ENCODE peak calls at places on chromosome 15, in nine cellular contexts. E, T, J, G, N, K, V, Z and L are unnamed samples. For H3K27me3, the result is how much of the 10 kb centered on the place peaks cover.

GRCh38 chr15:63611217-63611616 is 14.0 kb downstream of the FBXL22 start:
- DNase-seq in E (no peak), T (no peak), J (no peak), G (no peak), N (no peak), K (no peak), V (no peak), Z (no peak), L (no peak)

GRCh38 chr15:73075151-73075859 is 23.0 kb downstream of the NEO1 start:
- DNase-seq in E (no peak), T (no peak), J (no peak), G (no peak), N (no peak), K (peak), V (no peak), Z (no peak), L (no peak)

GRCh38 chr15:77821188-77821958 is 188.7 kb upstream of the LINGO1 start:
- DNase-seq in E (no peak), T (no peak), J (no peak), G (no peak), N (peak), K (peak), V (peak), Z (peak), L (peak)

GRCh38 chr15:63698731-63699130 is 101.5 kb downstream of the FBXL22 start:
- DNase-seq in E (no peak), T (no peak), J (no peak), G (no peak), N (no peak), K (no peak), V (no peak), Z (no peak), L (no peak)

GRCh38 chr15:74958320-74958907 is 1.8 kb upstream of the RPP25 start:
- DNase-seq in E (peak), T (no peak), J (peak), G (no peak), N (peak), K (no peak), V (no peak), Z (peak), L (peak)

GRCh38 chr15:29568840-29569532 is 253.3 kb downstream of the TJP1 start:
- DNase-seq in E (no peak), T (no peak), J (no peak), G (no peak), N (no peak), K (peak), V (peak), Z (peak), L (no peak)

GRCh38 chr15:100928632-100929280 is 9.6 kb downstream of the LRRK1 start:
- DNase-seq in E (no peak), T (no peak), J (no peak), G (no peak), N (no peak), K (no peak), V (no peak), Z (no peak), L (no peak)

GRCh38 chr15:75195122-75195765 is 6.4 kb upstream of the C15orf39 start:
- DNase-seq in E (peak), T (peak), J (no peak), G (peak), N (no peak), K (peak), V (no peak), Z (peak), L (no peak)

GRCh38 chr15:42919794-42920280 is 741 bp downstream of the TTBK2 start:
- DNase-seq in E (no peak), T (peak), J (no peak), G (no peak), N (no peak), K (peak), V (peak), Z (peak), L (no peak)

GRCh38 chr15:98861188-98861587 is 146.4 kb downstream of the PGPEP1L start:
- DNase-seq in E (no peak), T (no peak), J (no peak), G (no peak), N (no peak), K (no peak), V (no peak), Z (no peak), L (no peak)

GRCh38 chr15:53256043-53256442 is 465.9 kb upstream of the ONECUT1 start:
- DNase-seq in E (no peak), T (no peak), J (no peak), G (no peak), N (no peak), K (no peak), V (no peak), Z (no peak), L (no peak)

GRCh38 chr15:84816694-84817460 is at the start of gene ALPK3:
- DNase-seq in E (no peak), T (no peak), J (peak), G (peak), N (peak), K (peak), V (no peak), Z (peak), L (peak)

GRCh38 chr15:88166330-88166993 is 90.1 kb downstream of the NTRK3 start:
- DNase-seq in E (no peak), T (no peak), J (no peak), G (no peak), N (no peak), K (peak), V (peak), Z (peak), L (peak)

GRCh38 chr15:85545757-85546156 is 165.4 kb downstream of the AKAP13 start:
- DNase-seq in E (no peak), T (no peak), J (no peak), G (no peak), N (no peak), K (no peak), V (no peak), Z (no peak), L (no peak)

GRCh38 chr15:97561529-97561928 is 399.0 kb upstream of the ARRDC4 start:
- DNase-seq in E (no peak), T (no peak), J (no peak), G (no peak), N (no peak), K (no peak), V (peak), Z (no peak), L (no peak)

GRCh38 chr15:64029111-64029510 is 17.2 kb downstream of the DAPK2 start:
- DNase-seq in E (no peak), T (no peak), J (no peak), G (no peak), N (no peak), K (no peak), V (no peak), Z (no peak), L (no peak)

GRCh38 chr15:70096975-70097336 is 761 bp downstream of the TLE3 start:
- DNase-seq in E (no peak), T (no peak), J (no peak), G (no peak), N (no peak), K (peak), V (peak), Z (peak), L (no peak)

GRCh38 chr15:71449363-71449762 is 334.1 kb downstream of the THSD4 start:
- DNase-seq in E (no peak), T (no peak), J (no peak), G (no peak), N (no peak), K (no peak), V (no peak), Z (no peak), L (no peak)

GRCh38 chr15:90648137-90649070 is 68.7 kb upstream of the BLM start:
- DNase-seq in E (no peak), T (peak), J (peak), G (peak), N (peak), K (peak), V (peak), Z (peak), L (peak)

GRCh38 chr15:51775967-51776816 is 24.8 kb downstream of the TMOD2 start:
- DNase-seq in E (no peak), T (peak), J (no peak), G (peak), N (no peak), K (peak), V (peak), Z (peak), L (no peak)

GRCh38 chr15:58154769-58155168 is 16.6 kb downstream of the AQP9 start:
- DNase-seq in E (no peak), T (no peak), J (no peak), G (no peak), N (no peak), K (no peak), V (no peak), Z (no peak), L (no peak)

GRCh38 chr15:79593119-79593869 is 161.2 kb downstream of the MINAR1 start:
- DNase-seq in E (no peak), T (no peak), J (no peak), G (no peak), N (no peak), K (peak), V (no peak), Z (peak), L (no peak)

GRCh38 chr15:33283603-33284002 is 27.2 kb upstream of the RYR3 start:
- DNase-seq in E (no peak), T (no peak), J (no peak), G (no peak), N (no peak), K (no peak), V (no peak), Z (no peak), L (no peak)

GRCh38 chr15:78455749-78456148 is 17.7 kb downstream of the IREB2 start:
- DNase-seq in E (no peak), T (no peak), J (peak), G (no peak), N (peak), K (peak), V (no peak), Z (no peak), L (no peak)

GRCh38 chr15:96693515-96693914 is 363.0 kb downstream of the NR2F2 start:
- DNase-seq in E (no peak), T (no peak), J (no peak), G (no peak), N (no peak), K (no peak), V (no peak), Z (no peak), L (no peak)

GRCh38 chr15:26287381-26287780 is 424.3 kb upstream of the ATP10A start:
- DNase-seq in E (no peak), T (no peak), J (no peak), G (no peak), N (no peak), K (no peak), V (no peak), Z (no peak), L (no peak)

GRCh38 chr15:81030368-81030739 is 29.6 kb downstream of the TLNRD1 start:
- DNase-seq in E (no peak), T (no peak), J (no peak), G (no peak), N (no peak), K (no peak), V (no peak), Z (no peak), L (no peak)
- H3K27ac ChIP-seq in E (peak), T (no peak), J (no peak), G (no peak), N (no peak), K (no peak), V (no peak), Z (no peak), L (no peak)

DNA sequence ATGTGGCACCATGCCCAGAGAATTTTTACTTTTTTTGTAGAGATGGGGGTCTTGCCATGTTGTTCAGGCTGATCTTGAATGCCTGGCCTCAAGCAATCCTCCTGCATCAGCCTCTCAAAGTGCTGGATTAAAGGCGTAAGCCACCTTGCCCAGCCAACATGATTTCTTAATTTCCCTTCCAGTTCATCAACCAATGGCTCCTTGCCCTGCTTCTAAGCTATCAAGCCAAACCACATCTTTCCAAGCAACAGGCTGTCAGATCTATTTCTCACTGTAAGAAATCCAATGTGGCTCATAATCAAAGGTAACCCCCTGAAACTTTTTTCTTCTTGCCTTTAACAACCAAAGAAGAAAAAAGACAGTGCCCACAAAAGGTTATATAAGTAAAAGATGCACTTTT is 204.2 kb upstream of the ICE2 start:
- DNase-seq in E (no peak), T (no peak), J (no peak), G (no peak), N (no peak), K (peak), V (no peak), Z (no peak), L (no peak)
- H3K27me3 ChIP-seq in E (under half), T (under half), J (under half), G (under half), N (under half), K (under half), V (under half), Z (under half), L (under half)

GRCh38 chr15:49328941-49329340 is 94.1 kb upstream of the FGF7 start:
- DNase-seq in E (no peak), T (no peak), J (no peak), G (no peak), N (no peak), K (no peak), V (no peak), Z (no peak), L (no peak)
- H3K27ac ChIP-seq in E (no peak), T (no peak), J (no peak), G (no peak), N (no peak), K (no peak), V (no peak), Z (no peak), L (no peak)

DNA sequence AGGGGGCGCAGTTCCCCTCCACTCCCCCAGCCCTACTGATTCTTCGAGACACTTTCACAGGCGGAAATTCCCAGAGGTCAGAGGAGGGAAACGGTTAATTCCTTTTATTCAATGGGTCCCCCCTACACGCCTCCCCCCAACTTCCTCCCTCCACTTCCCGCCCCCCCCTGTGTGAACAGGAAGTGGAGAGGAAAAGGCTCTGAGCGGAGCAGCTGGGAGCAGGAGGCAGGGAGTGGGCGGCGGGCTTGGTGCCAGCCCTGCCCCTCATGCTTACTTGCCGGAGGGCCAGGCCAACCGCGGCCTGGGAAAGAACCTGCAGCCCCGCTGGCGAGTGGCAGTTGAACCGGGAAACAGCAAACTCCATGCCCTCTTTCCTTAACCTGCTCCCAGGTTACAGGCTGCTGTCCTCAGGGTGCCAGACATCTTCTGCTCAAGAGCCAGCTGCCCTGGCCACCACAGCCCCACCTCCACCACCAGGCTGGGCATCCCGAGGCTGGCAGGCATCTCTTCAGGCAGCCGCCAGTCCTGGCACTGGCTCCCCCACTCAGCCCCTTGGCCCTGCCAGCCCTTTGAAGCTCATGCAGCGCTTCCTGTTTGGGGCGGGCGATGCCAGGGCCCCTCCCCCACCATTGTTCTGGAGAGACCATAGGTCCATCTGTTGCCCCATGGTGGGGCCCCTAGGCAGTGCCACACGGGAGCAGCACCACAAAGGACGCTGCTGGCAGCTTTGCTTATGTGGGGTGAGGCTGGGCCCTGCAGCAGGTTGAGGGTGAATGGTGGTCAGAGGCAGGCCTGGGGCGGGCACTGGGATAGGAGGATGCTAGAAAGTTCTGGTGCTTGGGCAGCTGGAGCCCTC is 12.9 kb downstream of the VPS18 start:
- DNase-seq in E (peak), T (no peak), J (no peak), G (no peak), N (peak), K (peak), V (no peak), Z (no peak), L (no peak)
- H3K27me3 ChIP-seq in E (under half), T (under half), J (under half), G (under half), N (under half), K (under half), V (under half), Z (under half), L (under half)

GRCh38 chr15:95604634-95605036 is 725.9 kb upstream of the NR2F2 start:
- DNase-seq in E (no peak), T (peak), J (no peak), G (peak), N (no peak), K (peak), V (no peak), Z (no peak), L (no peak)

GRCh38 chr15:95608371-95608770 is 722.1 kb upstream of the NR2F2 start:
- DNase-seq in E (no peak), T (no peak), J (no peak), G (no peak), N (no peak), K (no peak), V (no peak), Z (no peak), L (no peak)

GRCh38 chr15:95603802-95604201 is 726.7 kb upstream of the NR2F2 start:
- DNase-seq in E (no peak), T (no peak), J (no peak), G (no peak), N (no peak), K (no peak), V (no peak), Z (no peak), L (no peak)

GRCh38 chr15:95606551-95606950 is 723.9 kb upstream of the NR2F2 start:
- DNase-seq in E (no peak), T (no peak), J (no peak), G (no peak), N (no peak), K (no peak), V (no peak), Z (no peak), L (no peak)

GRCh38 chr15:95605098-95605497 is 725.4 kb upstream of the NR2F2 start:
- DNase-seq in E (no peak), T (no peak), J (no peak), G (no peak), N (no peak), K (no peak), V (no peak), Z (no peak), L (no peak)
- H3K27ac ChIP-seq in E (no peak), T (no peak), J (no peak), G (peak), N (peak), K (no peak), V (no peak), Z (no peak), L (no peak)

DNA sequence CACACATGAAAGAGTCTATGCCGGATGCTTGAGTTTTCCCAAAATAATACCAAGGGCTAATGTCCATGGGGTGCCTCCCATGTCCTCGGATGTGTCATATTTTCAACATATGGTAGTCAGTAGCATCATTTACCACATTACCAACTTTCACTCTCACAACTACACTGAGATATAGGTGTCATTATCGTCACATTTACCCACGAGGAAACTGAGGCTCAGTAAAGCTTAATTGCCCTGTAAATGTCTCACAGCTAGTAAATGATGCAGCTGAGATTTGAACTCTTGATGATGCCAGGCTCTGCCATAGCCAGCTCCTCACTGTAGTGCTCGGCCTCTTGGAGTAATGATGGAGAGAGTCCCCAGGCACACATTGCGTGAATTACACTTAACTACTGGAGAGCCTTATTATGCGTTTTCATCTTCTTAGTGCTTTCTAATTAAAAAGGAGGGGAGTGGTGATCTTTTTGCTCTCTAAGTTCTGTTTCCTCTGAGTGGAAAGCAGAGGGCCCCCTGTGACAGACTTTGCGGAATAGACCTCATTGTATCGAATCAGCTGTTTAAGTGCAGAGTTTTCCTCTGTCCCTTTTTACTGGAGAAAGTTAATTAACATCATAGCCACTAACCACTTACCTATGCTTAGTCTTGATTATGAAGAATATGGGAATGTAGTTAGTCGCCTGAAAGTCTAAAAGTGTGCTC is 142.0 kb upstream of the SLCO3A1 start:
- DNase-seq in E (no peak), T (no peak), J (no peak), G (no peak), N (no peak), K (no peak), V (no peak), Z (no peak), L (no peak)
- H3K27me3 ChIP-seq in E (under half), T (under half), J (under half), G (under half), N (under half), K (under half), V (under half), Z (under half), L (under half)

DNA sequence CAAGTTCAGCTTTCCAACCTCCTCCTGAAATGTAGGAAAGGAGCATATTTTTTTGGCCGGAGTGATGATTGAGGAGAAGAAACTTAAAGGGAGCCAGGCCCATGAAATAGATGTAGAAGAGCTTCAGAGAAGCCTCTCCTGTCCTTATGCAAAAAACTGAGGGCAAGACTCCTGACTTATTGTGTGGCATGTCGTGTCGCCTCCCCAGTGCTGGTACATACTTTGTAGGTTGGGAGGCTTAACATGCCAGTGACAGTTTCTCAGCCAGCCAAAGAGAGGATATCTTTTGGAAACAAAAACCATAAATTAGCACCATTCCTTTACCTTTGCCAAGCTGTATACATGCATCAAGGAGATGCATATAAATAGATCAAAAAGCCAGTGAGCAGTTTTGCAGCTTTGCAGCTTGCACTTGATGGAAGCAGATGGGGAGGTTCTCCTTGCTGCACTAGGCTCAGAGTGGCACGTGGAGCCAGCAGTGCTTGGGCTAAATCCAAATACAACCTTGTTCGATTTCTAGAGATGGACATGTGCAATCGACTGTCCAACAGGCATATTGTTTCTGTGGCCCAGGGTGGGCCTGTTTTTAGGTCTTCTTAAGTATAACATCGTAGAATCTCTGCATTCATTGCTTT is 10.2 kb downstream of the SLCO3A1 start:
- DNase-seq in E (no peak), T (no peak), J (no peak), G (no peak), N (no peak), K (no peak), V (no peak), Z (peak), L (no peak)
- H3K27ac ChIP-seq in E (peak), T (no peak), J (no peak), G (no peak), N (peak), K (no peak), V (no peak), Z (peak), L (peak)